ENCODE peak calls at places on chromosomes 1 and 21, in nine cellular contexts. V is iPS DF 6.9, F is fibroblast of lung, J is left lung, S is lower lobe of right lung, Y is upper lobe of left lung, P is hepatocyte, B is ascending aorta, M is endodermal cell. X is an unnamed sample.

GRCh38 chr1:26949266-26949925 is 10.9 kb downstream of the KDF1 start:
- DNase-seq in V (no peak), F (peak), J (no peak), S (no peak), Y (no peak), P (no peak), B (no peak), M (no peak), X (no peak)

GRCh38 chr1:67342002-67342890 is 34.6 kb downstream of the IL12RB2 start:
- DNase-seq in V (peak), F (no peak), J (no peak), S (no peak), Y (no peak), P (no peak), B (no peak), M (peak), X (no peak)

GRCh38 chr1:108049083-108049819 is 84.3 kb upstream of the VAV3 start:
- DNase-seq in V (no peak), F (peak), J (peak), S (peak), Y (peak), P (peak), B (no peak), M (peak), X (no peak)

GRCh38 chr1:228374711-228375577 is 31.7 kb downstream of the TRIM11 start:
- DNase-seq in V (no peak), F (peak), J (peak), S (peak), Y (no peak), P (no peak), B (peak), M (no peak), X (no peak)

GRCh38 chr1:41866285-41866684 is 52.4 kb downstream of the HIVEP3 start:
- DNase-seq in V (no peak), F (no peak), J (no peak), S (no peak), Y (no peak), P (no peak), B (no peak), M (no peak), X (no peak)

GRCh38 chr1:28601696-28602095 is 9.6 kb downstream of the RAB42 start:
- DNase-seq in V (no peak), F (peak), J (no peak), S (no peak), Y (no peak), P (peak), B (no peak), M (no peak), X (no peak)

GRCh38 chr21:18477059-18477458 is 73.5 kb upstream of the TMPRSS15 start:
- DNase-seq in V (no peak), F (no peak), J (no peak), S (no peak), Y (peak), P (no peak), B (no peak), M (no peak), X (no peak)

GRCh38 chr21:17585875-17586450 is 26.7 kb downstream of the BTG3 start:
- DNase-seq in V (no peak), F (peak), J (no peak), S (no peak), Y (no peak), P (peak), B (no peak), M (no peak), X (no peak)

GRCh38 chr1:18556364-18556763 is 74.3 kb upstream of the PAX7 start:
- DNase-seq in V (no peak), F (peak), J (no peak), S (no peak), Y (no peak), P (no peak), B (no peak), M (no peak), X (no peak)

GRCh38 chr1:43582162-43582566 is 51.5 kb downstream of the PTPRF start:
- DNase-seq in V (no peak), F (peak), J (peak), S (no peak), Y (peak), P (peak), B (no peak), M (peak), X (no peak)

GRCh38 chr1:11878081-11878890 is 19.5 kb upstream of the NPPB start:
- DNase-seq in V (no peak), F (no peak), J (no peak), S (no peak), Y (no peak), P (no peak), B (no peak), M (no peak), X (no peak)

GRCh38 chr1:232385221-232385620 is 244.7 kb downstream of the SIPA1L2 start:
- DNase-seq in V (no peak), F (peak), J (no peak), S (no peak), Y (no peak), P (peak), B (no peak), M (no peak), X (no peak)

GRCh38 chr1:248697907-248698306 is 4.7 kb downstream of the OR14I1 start:
- DNase-seq in V (no peak), F (no peak), J (no peak), S (no peak), Y (no peak), P (no peak), B (no peak), M (no peak), X (no peak)

GRCh38 chr21:29185633-29186032 is 55.2 kb downstream of the MAP3K7CL start:
- DNase-seq in V (no peak), F (no peak), J (no peak), S (no peak), Y (no peak), P (no peak), B (no peak), M (no peak), X (no peak)

GRCh38 chr1:58907398-58907797 is 123.6 kb upstream of the JUN start:
- DNase-seq in V (no peak), F (no peak), J (no peak), S (no peak), Y (no peak), P (no peak), B (no peak), M (no peak), X (no peak)
- H3K27ac ChIP-seq in V (no peak), F (no peak), J (no peak), S (no peak), Y (no peak), P (no peak), B (no peak), M (no peak), X (no peak)

DNA sequence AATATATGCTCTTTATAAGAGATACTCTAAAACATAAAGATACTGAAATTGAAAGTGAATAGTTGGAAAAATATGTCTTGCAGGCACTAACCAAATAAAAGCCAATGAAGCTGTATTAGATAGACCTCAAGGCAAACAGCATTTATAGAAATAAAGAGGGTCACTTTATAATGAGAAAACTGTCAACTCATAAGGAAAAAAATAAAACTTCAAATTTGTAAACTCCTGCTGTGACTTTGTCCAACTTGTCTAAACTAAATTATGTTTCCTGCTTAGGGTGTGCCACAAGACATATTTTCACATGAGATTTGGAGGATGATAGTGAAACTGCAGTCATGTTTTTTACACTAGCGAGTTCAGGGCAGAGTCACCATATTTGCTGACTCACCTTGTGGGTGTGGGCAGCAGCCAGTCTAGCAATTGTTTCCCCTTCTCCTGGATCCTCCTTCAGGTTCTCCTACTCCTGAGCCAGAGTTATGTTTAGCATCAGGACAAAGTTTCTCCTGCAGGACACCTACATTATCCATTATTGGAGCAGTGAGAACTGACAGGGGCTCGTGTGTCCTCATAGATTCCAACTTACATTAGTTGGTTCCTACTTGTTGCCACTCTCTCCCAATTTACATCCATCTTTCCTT is 43.8 kb downstream of the CD53 start:
- DNase-seq in V (no peak), F (peak), J (no peak), S (no peak), Y (peak), P (peak), B (no peak), M (no peak), X (no peak)
- H3K4me3 ChIP-seq in V (no peak), F (peak), J (no peak), S (no peak), Y (no peak), P (no peak), B (no peak), M (no peak), X (no peak)

DNA sequence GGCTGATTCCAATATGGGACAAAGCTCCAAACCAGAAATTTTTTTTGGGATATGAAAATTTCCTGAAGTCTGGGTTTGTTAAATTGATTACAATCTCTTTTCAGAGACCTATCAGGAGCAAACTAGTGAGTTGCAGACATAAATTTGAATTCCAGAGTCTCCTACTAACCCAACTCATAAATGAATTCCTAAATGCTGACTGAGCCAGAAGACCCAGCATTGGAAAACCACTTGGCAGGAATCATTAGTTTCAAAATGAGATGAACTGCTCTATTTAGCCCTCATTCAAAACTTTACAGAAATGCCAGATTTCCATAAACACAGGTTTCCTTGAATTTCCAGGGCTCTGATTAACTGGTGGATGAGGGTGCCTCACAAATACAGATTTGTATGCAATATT is 222.5 kb downstream of the HLX start:
- DNase-seq in V (no peak), F (peak), J (no peak), S (no peak), Y (no peak), P (no peak), B (no peak), M (no peak), X (no peak)
- H3K27ac ChIP-seq in V (no peak), F (peak), J (no peak), S (no peak), Y (no peak), P (no peak), B (no peak), M (no peak), X (no peak)

GRCh38 chr1:230631477-230631876 is 10.8 kb upstream of the COG2 start:
- DNase-seq in V (no peak), F (no peak), J (no peak), S (no peak), Y (no peak), P (no peak), B (no peak), M (no peak), X (no peak)

GRCh38 chr1:230626274-230626673 is 16.0 kb upstream of the COG2 start:
- DNase-seq in V (no peak), F (no peak), J (no peak), S (no peak), Y (no peak), P (no peak), B (no peak), M (no peak), X (no peak)

GRCh38 chr1:230624097-230624713 is 18.1 kb upstream of the COG2 start:
- DNase-seq in V (no peak), F (no peak), J (no peak), S (no peak), Y (no peak), P (no peak), B (no peak), M (no peak), X (no peak)

GRCh38 chr1:230629511-230629910 is 12.8 kb upstream of the COG2 start:
- DNase-seq in V (no peak), F (peak), J (no peak), S (no peak), Y (no peak), P (no peak), B (no peak), M (no peak), X (no peak)

DNA sequence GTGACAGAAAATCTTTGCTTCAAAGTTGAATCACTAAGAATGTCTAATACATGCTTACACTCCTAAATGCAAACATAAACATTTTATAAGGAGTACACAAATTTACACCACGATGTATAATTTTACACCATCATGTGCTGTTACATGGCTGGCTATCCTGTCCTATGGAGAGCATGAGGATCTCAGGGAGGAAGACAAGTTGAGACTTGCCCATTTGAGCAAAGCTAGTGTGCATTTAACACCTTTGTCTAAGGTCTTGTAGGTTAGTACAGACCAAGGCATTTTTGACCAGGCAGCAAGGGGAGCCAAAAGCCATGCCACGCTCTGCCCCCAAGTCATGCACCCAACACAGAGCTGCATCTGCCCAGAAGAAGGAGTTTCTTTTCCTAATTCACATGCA is 14.5 kb upstream of the COG2 start:
- DNase-seq in V (no peak), F (no peak), J (no peak), S (no peak), Y (no peak), P (no peak), B (no peak), M (no peak), X (no peak)
- H3K4me3 ChIP-seq in V (no peak), F (no peak), J (no peak), S (no peak), Y (no peak), P (no peak), B (no peak), M (no peak), X (no peak)

GRCh38 chr1:33358771-33359503 is 38.0 kb upstream of the A3GALT2 start:
- DNase-seq in V (no peak), F (peak), J (no peak), S (no peak), Y (no peak), P (no peak), B (no peak), M (no peak), X (no peak)
- H3K27ac ChIP-seq in V (no peak), F (no peak), J (no peak), S (no peak), Y (no peak), P (no peak), B (no peak), M (no peak), X (no peak)

GRCh38 chr1:24151175-24151533 is 8.2 kb upstream of the IL22RA1 start:
- DNase-seq in V (peak), F (no peak), J (no peak), S (no peak), Y (peak), P (peak), B (no peak), M (peak), X (no peak)
- H3K4me3 ChIP-seq in V (peak), F (no peak), J (no peak), S (no peak), Y (no peak), P (peak), B (no peak), M (peak), X (peak)

DNA sequence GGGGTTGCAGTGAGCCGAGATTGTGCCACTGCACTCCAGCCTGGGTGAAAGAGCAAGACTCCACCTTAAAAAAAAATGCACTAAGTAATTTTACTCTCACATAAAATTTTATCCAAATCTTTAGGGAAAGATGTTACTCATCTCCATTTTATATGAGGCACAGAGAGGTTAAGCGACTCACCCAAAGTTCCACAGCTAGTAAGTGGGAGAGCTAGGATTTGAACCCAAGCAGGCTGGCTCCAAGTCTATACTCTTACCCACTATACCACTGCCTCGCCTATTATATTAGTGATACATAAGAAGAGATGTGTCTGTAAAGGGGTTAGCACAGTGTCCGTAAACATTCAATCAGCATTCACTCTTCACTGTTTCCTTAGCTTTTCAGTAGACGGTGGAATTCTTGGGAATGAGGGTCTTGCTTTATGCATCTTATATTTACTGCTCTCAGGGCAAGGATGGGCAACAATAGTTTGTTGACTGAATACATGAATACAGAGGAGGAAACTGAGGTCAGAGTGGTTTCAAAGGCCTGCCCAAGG is 15.1 kb downstream of the LDLRAD2 start:
- DNase-seq in V (no peak), F (no peak), J (no peak), S (no peak), Y (no peak), P (no peak), B (no peak), M (no peak), X (no peak)
- H3K27ac ChIP-seq in V (no peak), F (no peak), J (no peak), S (no peak), Y (no peak), P (no peak), B (no peak), M (no peak), X (no peak)

GRCh38 chr1:3113741-3114056 is 44.7 kb downstream of the PRDM16 start:
- DNase-seq in V (no peak), F (no peak), J (no peak), S (no peak), Y (no peak), P (no peak), B (no peak), M (no peak), X (no peak)
- H3K4me3 ChIP-seq in V (no peak), F (no peak), J (no peak), S (no peak), Y (no peak), P (no peak), B (peak), M (no peak), X (no peak)

DNA sequence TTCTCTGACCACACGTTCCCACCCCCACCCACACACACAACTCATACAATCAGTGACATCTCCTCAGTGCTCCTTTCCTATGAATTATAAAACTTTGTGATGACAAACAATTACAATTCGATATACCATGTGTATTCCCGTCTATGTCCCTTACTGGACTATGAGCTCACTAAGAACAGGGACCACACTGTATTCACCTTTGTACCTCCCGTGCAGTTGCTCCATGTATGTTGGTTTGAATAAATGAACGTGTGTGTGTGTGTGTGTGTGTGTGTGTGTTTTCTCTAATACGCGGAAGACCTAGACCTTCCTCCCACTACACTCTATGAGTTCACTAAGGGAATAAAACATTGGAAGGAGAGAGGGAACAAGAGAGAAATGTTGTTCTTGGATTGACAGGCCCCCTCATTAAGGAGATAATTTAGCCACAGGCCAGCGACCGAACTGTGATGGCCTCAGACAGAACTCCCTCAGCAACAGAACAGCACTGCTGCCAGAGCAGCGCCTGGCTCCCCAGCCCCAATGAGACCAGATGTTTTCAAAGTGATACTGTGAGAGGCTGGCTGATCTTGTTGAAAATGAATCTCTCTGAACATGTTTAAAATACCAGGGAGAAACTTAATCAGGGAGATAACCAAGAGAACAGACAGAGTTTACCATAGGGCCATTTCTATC is 21.7 kb downstream of the BCAR3 start:
- DNase-seq in V (no peak), F (peak), J (no peak), S (no peak), Y (no peak), P (peak), B (no peak), M (no peak), X (no peak)
- H3K27ac ChIP-seq in V (no peak), F (no peak), J (no peak), S (peak), Y (no peak), P (peak), B (peak), M (no peak), X (no peak)

X was measured in CD8-positive, alpha-beta T cell.